ENCODE peak calls at places on chromosomes 4 and X, in four cellular contexts. P, E, C and Z are unnamed samples.

GRCh38 chrX:12970691-12971202 is 4.2 kb upstream of the TMSB4X start:
- DNase-seq in P (peak; percentile 12), E (no peak), C (peak; percentile 55), Z (peak; percentile 27)

GRCh38 chr4:184792950-184793555 is 32.7 kb downstream of the ACSL1 start:
- DNase-seq in P (no peak), E (no peak), C (no peak), Z (peak; percentile 9)

GRCh38 chr4:57119054-57119651 is 9.0 kb upstream of the IGFBP7 start:
- DNase-seq in P (no peak), E (no peak), C (no peak), Z (no peak)

GRCh38 chrX:8971116-8971515 is 62.8 kb downstream of the FAM9B start:
- DNase-seq in P (no peak), E (no peak), C (no peak), Z (peak; percentile 39)

GRCh38 chrX:124239911-124240310 is 92.5 kb upstream of the TEX13D start:
- DNase-seq in P (no peak), E (no peak), C (peak; percentile 42), Z (no peak)

GRCh38 chr4:57943672-57944071 is 833.5 kb upstream of the IGFBP7 start:
- DNase-seq in P (no peak), E (no peak), C (no peak), Z (no peak)

GRCh38 chr4:57151481-57151880 is 41.3 kb upstream of the IGFBP7 start:
- DNase-seq in P (no peak), E (no peak), C (no peak), Z (no peak)

GRCh38 chrX:6002056-6002455 is 226.6 kb downstream of the NLGN4X start:
- DNase-seq in P (no peak), E (no peak), C (no peak), Z (no peak)

DNA sequence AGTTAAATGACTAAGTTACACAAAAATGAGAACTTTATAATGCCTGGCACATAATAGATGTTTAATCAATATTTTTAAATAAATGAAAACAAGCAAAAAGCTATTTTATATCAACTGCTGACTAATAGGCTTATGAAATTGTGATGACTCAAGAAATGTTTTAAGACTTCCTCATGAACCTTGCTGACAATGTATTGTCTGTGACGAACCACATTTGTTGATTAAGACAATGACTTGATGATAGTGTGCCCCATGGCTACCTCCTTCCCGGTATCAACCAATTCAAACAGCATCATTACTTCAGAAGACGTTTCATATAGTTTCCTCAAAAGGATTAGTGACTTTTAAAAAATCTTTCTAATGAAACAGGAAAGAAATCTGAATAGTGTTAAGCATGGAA is 7.9 kb downstream of the CXCL6 start:
- DNase-seq in P (no peak), E (no peak), C (no peak), Z (no peak)
- TF ChIP-seq TCF7 in P (no peak), E (no peak), C (no peak), Z (no peak)

GRCh38 chr4:146224331-146224966 is 10.1 kb downstream of the REELD1 start:
- DNase-seq in P (no peak), E (no peak), C (no peak), Z (no peak)
- TF ChIP-seq SP1 in P (no peak), E (no peak), C (no peak), Z (no peak)

GRCh38 chr4:153419673-153420278 is 46.4 kb upstream of the TMEM131L start:
- DNase-seq in P (no peak), E (no peak), C (no peak), Z (no peak)

GRCh38 chr4:153419029-153419428 is 47.1 kb upstream of the TMEM131L start:
- DNase-seq in P (no peak), E (no peak), C (no peak), Z (no peak)

GRCh38 chr4:153420361-153420760 is 45.8 kb upstream of the TMEM131L start:
- DNase-seq in P (no peak), E (no peak), C (no peak), Z (no peak)

GRCh38 chr4:153418114-153418513 is 48.0 kb upstream of the TMEM131L start:
- DNase-seq in P (no peak), E (no peak), C (no peak), Z (no peak)

GRCh38 chr4:153418581-153418980 is 47.6 kb upstream of the TMEM131L start:
- DNase-seq in P (no peak), E (no peak), C (no peak), Z (no peak)
- TF ChIP-seq TCF7 in P (no peak), E (no peak), C (no peak), Z (no peak)

GRCh38 chr4:123824524-123824923 is 427.9 kb downstream of the SPRY1 start:
- DNase-seq in P (no peak), E (no peak), C (no peak), Z (peak; percentile 40)
- TF ChIP-seq SP1 in P (no peak), E (no peak), C (no peak), Z (no peak)

GRCh38 chr4:106315476-106315967 is 487 bp downstream of the TBCK start:
- DNase-seq in P (no peak), E (peak; percentile 25), C (no peak), Z (peak; percentile 39)
- TF ChIP-seq TCF7 in P (no peak), E (no peak), C (no peak), Z (no peak)

DNA sequence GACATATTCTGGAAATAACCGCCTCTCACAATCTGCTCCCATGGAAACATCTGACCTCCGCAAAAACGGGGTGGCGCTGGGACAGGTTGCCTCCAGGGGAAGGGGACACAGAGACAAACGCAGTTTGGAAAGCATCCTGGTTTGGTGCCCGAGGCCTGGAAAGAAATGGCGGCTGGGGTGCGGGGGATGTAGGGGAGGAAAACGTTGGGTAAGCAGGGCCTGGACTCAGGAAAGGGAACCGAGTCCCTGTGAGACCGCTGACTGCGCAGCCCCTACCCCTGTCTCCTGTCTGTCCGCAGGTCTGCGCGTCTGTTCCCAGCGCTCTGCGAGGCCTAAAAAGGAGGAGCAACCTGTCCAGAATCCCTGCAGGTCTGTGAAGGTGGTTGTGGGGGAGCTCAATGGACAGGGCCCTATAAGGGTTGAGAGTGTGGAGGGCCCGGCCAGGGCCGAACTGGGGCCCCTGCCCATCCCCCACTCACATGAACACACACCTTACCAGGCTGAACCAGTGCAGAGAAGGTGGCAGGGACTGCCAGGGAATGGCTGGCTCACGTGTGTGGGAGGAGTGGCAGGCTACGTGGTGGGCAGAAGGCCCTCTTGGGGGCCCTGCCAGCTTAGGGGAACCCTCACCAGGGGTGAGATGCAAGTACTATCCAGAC is 671 bp downstream of the TCEAL3 start:
- DNase-seq in P (no peak), E (no peak), C (no peak), Z (no peak)
- TF ChIP-seq SP1 in P (no peak), E (no peak), C (no peak), Z (no peak)

GRCh38 chr4:26252349-26252748 is 68.5 kb upstream of the RBPJ start:
- DNase-seq in P (no peak), E (no peak), C (peak; percentile 27), Z (peak; percentile 78)
- TF ChIP-seq TCF7 in P (no peak), E (no peak), C (no peak), Z (peak; percentile 35)

DNA sequence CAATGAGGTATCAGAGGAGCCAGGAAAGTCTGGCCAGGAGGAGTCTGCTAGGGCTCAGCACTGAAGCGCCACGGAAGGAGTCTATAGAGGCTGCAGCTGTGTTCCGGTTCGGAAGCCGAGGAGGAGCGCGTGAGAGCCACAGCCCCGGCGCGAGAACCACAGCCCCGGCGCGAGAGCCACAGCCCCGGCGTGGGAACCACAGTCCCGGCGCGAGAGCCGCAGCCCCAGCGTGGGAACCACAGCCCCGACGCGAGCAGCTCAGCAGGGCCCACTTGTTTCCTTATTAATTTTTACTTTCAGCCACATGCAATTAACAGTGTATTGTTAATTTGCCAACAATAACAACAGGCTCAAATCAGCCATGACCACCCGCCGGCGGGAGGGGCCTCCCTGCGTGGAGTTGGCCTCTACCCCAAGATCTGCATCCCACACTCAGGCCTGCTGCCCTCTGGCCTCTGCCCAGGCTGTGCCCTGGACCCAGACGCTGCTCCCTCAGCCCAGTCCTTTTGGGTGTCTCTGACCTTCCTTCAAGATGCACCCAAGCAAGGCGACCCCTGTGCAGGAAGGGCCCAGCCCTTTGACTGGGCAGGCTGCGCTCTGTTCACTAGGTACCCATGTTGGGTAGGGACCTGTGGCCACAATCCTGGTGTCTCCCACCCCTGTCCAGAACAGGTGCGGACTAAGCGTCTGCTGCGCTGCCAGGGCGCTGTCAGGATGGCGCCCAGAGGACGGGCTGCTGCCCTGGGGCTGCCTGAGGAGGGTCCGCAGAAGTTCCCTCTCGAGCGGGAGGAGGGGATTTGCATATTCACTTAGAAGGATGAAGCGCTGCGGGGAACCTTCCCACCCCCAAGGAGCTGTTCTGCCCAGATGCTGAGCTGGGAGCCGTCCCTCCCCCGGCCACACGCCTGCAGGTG is 113.8 kb downstream of the ADRA2C start:
- DNase-seq in P (peak; percentile 45), E (no peak), C (no peak), Z (no peak)
- TF ChIP-seq SP1 in P (no peak), E (no peak), C (no peak), Z (no peak)

GRCh38 chrX:110139172-110139571 is 136.3 kb downstream of the TMEM164 start:
- DNase-seq in P (no peak), E (no peak), C (no peak), Z (no peak)
- TF ChIP-seq TCF7 in P (no peak), E (no peak), C (no peak), Z (no peak)

DNA sequence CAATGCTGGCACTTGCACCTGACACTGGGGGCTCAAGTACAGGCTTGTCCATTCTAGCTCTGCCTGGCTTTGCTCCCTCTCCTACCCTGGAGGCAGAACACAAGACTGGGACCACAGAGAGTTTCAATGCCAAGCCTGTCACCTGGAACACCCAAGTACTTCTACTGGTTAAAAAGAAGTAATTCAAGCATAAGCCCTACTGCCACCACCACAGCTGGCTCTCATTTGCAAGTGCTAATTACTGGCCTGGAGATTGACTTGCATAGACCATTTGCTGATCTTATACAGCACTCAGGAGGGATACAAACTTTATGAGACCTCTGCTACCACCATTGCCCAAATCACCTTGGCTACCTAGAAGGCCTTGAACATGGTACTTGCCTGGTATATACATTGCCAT is 1550.9 kb downstream of the C4orf33 start:
- DNase-seq in P (no peak), E (no peak), C (no peak), Z (no peak)
- TF ChIP-seq SP1 in P (no peak), E (no peak), C (no peak), Z (no peak)